ENCODE peak calls at places on chromosomes 3 and 15, in eight cellular contexts. One of them, this sample, is unnamed.

GRCh38 chr15:87578776-87579175 is 677.8 kb downstream of the NTRK3 start:
- DNase-seq in tibial nerve: no peak
- DNase-seq in heart left ventricle: no peak
- DNase-seq in colonic mucosa: no peak
- DNase-seq in A549: no peak
- DNase-seq in lung: no peak
- DNase-seq in K562: no peak
- DNase-seq in tibial artery: no peak
- DNase-seq in this sample: no peak

GRCh38 chr15:90367578-90367977 is 15.5 kb downstream of the ZNF774 start:
- DNase-seq in heart left ventricle: no peak
- DNase-seq in A549: no peak
- DNase-seq in tibial nerve: no peak
- DNase-seq in lung: no peak
- DNase-seq in tibial artery: no peak
- DNase-seq in colonic mucosa: no peak
- DNase-seq in K562: no peak
- DNase-seq in this sample: no peak

GRCh38 chr3:123723527-123724168 is 138.8 kb upstream of the HACD2 start:
- DNase-seq in tibial artery: no peak
- DNase-seq in heart left ventricle: no peak
- DNase-seq in A549: peak
- DNase-seq in tibial nerve: no peak
- DNase-seq in K562: peak
- DNase-seq in colonic mucosa: peak
- DNase-seq in lung: peak
- DNase-seq in this sample: peak

GRCh38 chr3:134839990-134840389 is 44.9 kb downstream of the EPHB1 start:
- DNase-seq in tibial nerve: no peak
- DNase-seq in tibial artery: peak
- DNase-seq in A549: no peak
- DNase-seq in K562: no peak
- DNase-seq in heart left ventricle: peak
- DNase-seq in lung: no peak
- DNase-seq in colonic mucosa: no peak
- DNase-seq in this sample: no peak

GRCh38 chr3:170848294-170848917 is 21.6 kb downstream of the RPL22L1 start:
- DNase-seq in lung: no peak
- DNase-seq in A549: no peak
- DNase-seq in tibial nerve: no peak
- DNase-seq in colonic mucosa: no peak
- DNase-seq in tibial artery: no peak
- DNase-seq in K562: no peak
- DNase-seq in heart left ventricle: no peak
- DNase-seq in this sample: no peak

GRCh38 chr15:65414841-65415621 is 7.7 kb downstream of the IGDCC4 start:
- DNase-seq in K562: no peak
- DNase-seq in lung: no peak
- DNase-seq in A549: peak
- DNase-seq in colonic mucosa: no peak
- DNase-seq in tibial nerve: no peak
- DNase-seq in heart left ventricle: peak
- DNase-seq in tibial artery: no peak
- DNase-seq in this sample: no peak

GRCh38 chr3:7876741-7877297 is 624.8 kb upstream of the LMCD1 start:
- DNase-seq in lung: no peak
- DNase-seq in heart left ventricle: no peak
- DNase-seq in tibial artery: no peak
- DNase-seq in K562: no peak
- DNase-seq in colonic mucosa: no peak
- DNase-seq in A549: no peak
- DNase-seq in tibial nerve: no peak
- DNase-seq in this sample: no peak

GRCh38 chr3:10666621-10667020 is 149.4 kb upstream of the SLC6A11 start:
- DNase-seq in colonic mucosa: peak
- DNase-seq in tibial artery: no peak
- DNase-seq in heart left ventricle: peak
- DNase-seq in lung: no peak
- DNase-seq in K562: no peak
- DNase-seq in tibial nerve: no peak
- DNase-seq in A549: no peak
- DNase-seq in this sample: no peak

GRCh38 chr3:197682713-197683112 is 54.0 kb downstream of the RUBCN start:
- DNase-seq in A549: no peak
- DNase-seq in tibial nerve: no peak
- DNase-seq in colonic mucosa: no peak
- DNase-seq in K562: no peak
- DNase-seq in tibial artery: no peak
- DNase-seq in lung: no peak
- DNase-seq in heart left ventricle: no peak
- DNase-seq in this sample: no peak

GRCh38 chr15:69359724-69360123 is 54.4 kb upstream of the KIF23 start:
- DNase-seq in lung: no peak
- DNase-seq in tibial artery: no peak
- DNase-seq in tibial nerve: no peak
- DNase-seq in colonic mucosa: no peak
- DNase-seq in heart left ventricle: no peak
- DNase-seq in A549: no peak
- DNase-seq in K562: no peak
- DNase-seq in this sample: no peak

GRCh38 chr3:99967796-99968195 is 146.5 kb downstream of the FILIP1L start:
- DNase-seq in heart left ventricle: no peak
- DNase-seq in K562: no peak
- DNase-seq in lung: no peak
- DNase-seq in tibial artery: no peak
- DNase-seq in tibial nerve: no peak
- DNase-seq in A549: no peak
- DNase-seq in colonic mucosa: no peak
- DNase-seq in this sample: no peak

GRCh38 chr15:78088773-78089080 is 3.6 kb upstream of the SH2D7 start:
- DNase-seq in lung: no peak
- DNase-seq in colonic mucosa: peak
- DNase-seq in tibial artery: no peak
- DNase-seq in heart left ventricle: no peak
- DNase-seq in K562: no peak
- DNase-seq in tibial nerve: no peak
- DNase-seq in A549: no peak
- DNase-seq in this sample: no peak

GRCh38 chr3:135311699-135312098 is 516.6 kb downstream of the EPHB1 start:
- DNase-seq in colonic mucosa: no peak
- DNase-seq in K562: no peak
- DNase-seq in heart left ventricle: no peak
- DNase-seq in lung: no peak
- DNase-seq in A549: no peak
- DNase-seq in tibial nerve: no peak
- DNase-seq in tibial artery: no peak
- DNase-seq in this sample: no peak

GRCh38 chr3:18740631-18741583 is 315.8 kb upstream of the SATB1 start:
- DNase-seq in A549: no peak
- DNase-seq in heart left ventricle: no peak
- DNase-seq in colonic mucosa: peak
- DNase-seq in K562: no peak
- DNase-seq in tibial nerve: no peak
- DNase-seq in lung: no peak
- DNase-seq in tibial artery: no peak
- DNase-seq in this sample: no peak

GRCh38 chr3:157785071-157785826 is 282.0 kb upstream of the VEPH1 start:
- DNase-seq in heart left ventricle: no peak
- DNase-seq in K562: no peak
- DNase-seq in A549: peak
- DNase-seq in lung: no peak
- DNase-seq in colonic mucosa: no peak
- DNase-seq in tibial artery: no peak
- DNase-seq in tibial nerve: no peak
- DNase-seq in this sample: no peak

GRCh38 chr15:35690698-35691116 is 144.7 kb upstream of the DPH6 start:
- DNase-seq in colonic mucosa: no peak
- DNase-seq in A549: no peak
- DNase-seq in lung: no peak
- DNase-seq in tibial artery: peak
- DNase-seq in tibial nerve: no peak
- DNase-seq in K562: no peak
- DNase-seq in heart left ventricle: peak
- DNase-seq in this sample: no peak

DNA sequence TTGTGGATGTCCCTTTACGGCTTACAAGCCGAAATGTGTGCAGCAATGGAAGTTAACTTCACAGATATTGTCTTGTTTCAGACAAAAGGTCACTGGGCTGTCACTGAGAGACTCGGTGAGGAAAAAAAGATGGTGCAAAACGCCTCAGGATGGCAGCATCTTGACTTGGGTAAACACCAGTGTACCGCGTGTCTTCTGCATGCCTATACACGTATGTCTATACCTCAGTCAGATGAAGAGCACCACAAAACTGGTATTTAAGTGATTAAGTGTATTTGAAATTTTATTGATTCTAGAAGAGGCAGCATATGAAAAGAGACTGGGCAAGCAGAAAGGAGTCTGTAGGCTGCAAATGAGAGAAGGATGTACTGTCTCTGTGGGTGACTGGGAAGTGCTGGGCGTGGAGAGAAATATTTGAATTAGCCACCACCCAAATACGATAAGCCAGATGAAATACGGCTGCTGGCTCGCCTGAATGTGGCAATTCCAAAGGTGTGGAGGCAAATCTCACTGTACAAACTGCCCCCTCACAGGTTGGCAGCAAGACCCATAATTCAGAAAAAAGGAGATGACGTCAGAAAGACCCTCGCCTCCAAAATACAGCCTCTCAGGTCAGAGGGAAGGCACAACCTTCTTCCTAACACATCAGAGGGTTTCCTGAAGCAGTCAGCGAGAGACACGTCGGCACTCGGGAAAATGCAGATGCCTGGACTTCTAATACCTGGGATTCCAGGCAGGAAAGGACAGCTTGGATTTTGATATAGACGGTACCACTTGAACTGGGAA is 53.4 kb upstream of the NEO1 start:
- DNase-seq in A549: no peak
- DNase-seq in tibial artery: no peak
- DNase-seq in lung: no peak
- DNase-seq in heart left ventricle: no peak
- DNase-seq in tibial nerve: no peak
- DNase-seq in K562: no peak
- DNase-seq in colonic mucosa: peak
- DNase-seq in this sample: no peak
- TF ChIP-seq CTCF in A549: no peak
- TF ChIP-seq CTCF in tibial artery: no peak
- TF ChIP-seq CTCF in lung: no peak
- TF ChIP-seq CTCF in heart left ventricle: no peak
- TF ChIP-seq CTCF in tibial nerve: no peak
- TF ChIP-seq CTCF in K562: no peak
- TF ChIP-seq CTCF in colonic mucosa: no peak
- TF ChIP-seq CTCF in this sample: no peak

GRCh38 chr3:48465531-48466378 is 19.2 kb downstream of the ATRIP start:
- DNase-seq in A549: peak
- DNase-seq in K562: peak
- DNase-seq in tibial artery: peak
- DNase-seq in colonic mucosa: peak
- DNase-seq in heart left ventricle: peak
- DNase-seq in lung: peak
- DNase-seq in tibial nerve: peak
- DNase-seq in this sample: peak

GRCh38 chr3:48467473-48468267 is 21.1 kb downstream of the ATRIP start:
- DNase-seq in colonic mucosa: no peak
- DNase-seq in lung: no peak
- DNase-seq in tibial artery: no peak
- DNase-seq in tibial nerve: no peak
- DNase-seq in heart left ventricle: no peak
- DNase-seq in A549: no peak
- DNase-seq in K562: no peak
- DNase-seq in this sample: no peak

GRCh38 chr3:48468329-48468731 is 21.8 kb downstream of the ATRIP start:
- DNase-seq in lung: no peak
- DNase-seq in A549: no peak
- DNase-seq in colonic mucosa: peak
- DNase-seq in tibial nerve: no peak
- DNase-seq in tibial artery: no peak
- DNase-seq in heart left ventricle: no peak
- DNase-seq in K562: no peak
- DNase-seq in this sample: no peak

GRCh38 chr3:48466386-48467109 is 20.0 kb downstream of the ATRIP start:
- DNase-seq in K562: no peak
- DNase-seq in colonic mucosa: no peak
- DNase-seq in lung: no peak
- DNase-seq in tibial nerve: no peak
- DNase-seq in A549: no peak
- DNase-seq in tibial artery: no peak
- DNase-seq in heart left ventricle: peak
- DNase-seq in this sample: peak

DNA sequence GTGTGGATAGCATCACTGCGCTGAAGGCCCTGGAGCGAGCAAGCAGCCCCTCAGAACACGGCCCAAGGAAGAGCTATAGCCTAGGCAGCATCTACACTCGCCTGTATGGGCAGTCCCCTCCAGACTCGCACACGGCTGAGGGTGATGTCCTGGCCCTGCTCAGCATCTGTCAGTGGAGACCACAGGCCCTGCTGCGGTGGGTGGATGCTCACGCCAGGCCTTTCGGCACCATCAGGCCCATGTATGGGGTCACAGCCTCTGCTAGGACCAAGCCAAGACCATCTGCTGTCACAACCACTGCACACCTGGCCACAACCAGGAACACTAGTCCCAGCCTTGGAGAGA is 20.5 kb downstream of the ATRIP start:
- DNase-seq in colonic mucosa: no peak
- DNase-seq in A549: no peak
- DNase-seq in tibial nerve: no peak
- DNase-seq in K562: no peak
- DNase-seq in heart left ventricle: no peak
- DNase-seq in tibial artery: no peak
- DNase-seq in lung: no peak
- DNase-seq in this sample: no peak
- H3K4me3 ChIP-seq in colonic mucosa: peak
- H3K4me3 ChIP-seq in A549: no peak
- H3K4me3 ChIP-seq in tibial nerve: peak
- H3K4me3 ChIP-seq in K562: no peak
- H3K4me3 ChIP-seq in heart left ventricle: peak
- H3K4me3 ChIP-seq in tibial artery: peak
- H3K4me3 ChIP-seq in lung: peak
- H3K4me3 ChIP-seq in this sample: peak

GRCh38 chr3:52232279-52233107 is 6.5 kb downstream of the TWF2 start:
- DNase-seq in tibial nerve: no peak
- DNase-seq in heart left ventricle: no peak
- DNase-seq in lung: no peak
- DNase-seq in tibial artery: no peak
- DNase-seq in colonic mucosa: no peak
- DNase-seq in K562: no peak
- DNase-seq in A549: no peak
- DNase-seq in this sample: no peak
- TF ChIP-seq CTCF in tibial nerve: no peak
- TF ChIP-seq CTCF in heart left ventricle: peak
- TF ChIP-seq CTCF in lung: no peak
- TF ChIP-seq CTCF in tibial artery: no peak
- TF ChIP-seq CTCF in colonic mucosa: no peak
- TF ChIP-seq CTCF in K562: no peak
- TF ChIP-seq CTCF in A549: peak
- TF ChIP-seq CTCF in this sample: no peak

DNA sequence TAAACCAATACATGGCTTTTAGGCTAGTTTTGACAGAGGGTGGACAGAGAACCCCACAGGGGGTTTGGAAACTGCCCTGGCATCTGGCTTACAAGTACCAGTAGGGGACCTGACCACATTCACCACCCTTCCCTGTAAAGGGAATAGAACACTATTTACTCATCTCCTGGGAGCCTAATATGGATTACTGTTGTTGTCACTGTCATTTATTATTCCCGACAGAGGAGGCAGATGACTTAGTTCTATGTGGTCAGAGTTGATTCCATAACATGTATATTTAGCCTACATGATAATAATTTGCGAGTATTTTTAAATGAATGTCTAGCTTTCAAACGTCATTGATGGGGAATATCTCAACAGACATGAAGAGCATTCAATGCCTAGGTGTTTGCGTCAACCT is 15.9 kb downstream of the ZBTB38 start:
- DNase-seq in colonic mucosa: no peak
- DNase-seq in lung: no peak
- DNase-seq in A549: no peak
- DNase-seq in K562: no peak
- DNase-seq in tibial artery: no peak
- DNase-seq in heart left ventricle: no peak
- DNase-seq in tibial nerve: no peak
- DNase-seq in this sample: no peak
- H3K4me3 ChIP-seq in colonic mucosa: no peak
- H3K4me3 ChIP-seq in lung: no peak
- H3K4me3 ChIP-seq in A549: no peak
- H3K4me3 ChIP-seq in K562: no peak
- H3K4me3 ChIP-seq in tibial artery: no peak
- H3K4me3 ChIP-seq in heart left ventricle: no peak
- H3K4me3 ChIP-seq in tibial nerve: no peak
- H3K4me3 ChIP-seq in this sample: no peak

This sample was measured in LNCaP clone FGC.